ENCODE peak calls at places on chromosomes 11 and 22, in ten cellular contexts. C, B, J, I, P, O, S, E, V and N are unnamed samples.

GRCh38 chr11:124938206-124938765 is 2.4 kb upstream of the HEPACAM start:
- DNase-seq in O (no peak), I (no peak), C (no peak), P (no peak), B (no peak), E (no peak), J (no peak), S (no peak), V (no peak), N (peak; percentile 42)

GRCh38 chr11:111635706-111636045 is 33.4 kb downstream of the SIK2 start:
- DNase-seq in J (no peak), S (no peak), P (no peak), V (no peak), O (peak; percentile 76), I (no peak), E (no peak), C (no peak), B (peak; percentile 23), N (peak; percentile 81)

GRCh38 chr22:50185384-50186087 is at the start of gene TRABD:
- DNase-seq in C (peak; percentile 92), E (peak; percentile 34), V (peak; percentile 95), B (no peak), J (peak; percentile 86), P (peak; percentile 91), I (peak; percentile 85), O (peak; percentile 94), S (peak; percentile 82), N (peak; percentile 82)

GRCh38 chr11:29159552-29160465 is 857.0 kb downstream of the KCNA4 start:
- DNase-seq in O (peak; percentile 86), B (peak; percentile 11), V (peak; percentile 64), S (peak; percentile 55), J (no peak), C (peak; percentile 84), E (peak; percentile 13), P (peak; percentile 2), I (peak; percentile 23), N (peak; percentile 62)

GRCh38 chr11:14228356-14228755 is 130.6 kb downstream of the RRAS2 start:
- DNase-seq in C (peak; percentile 13), V (no peak), E (no peak), P (no peak), J (no peak), S (no peak), O (no peak), I (no peak), B (no peak), N (no peak)

GRCh38 chr11:13309156-13309555 is 31.6 kb downstream of the BMAL1 start:
- DNase-seq in P (no peak), C (no peak), O (no peak), B (no peak), I (no peak), E (no peak), V (no peak), J (no peak), S (no peak), N (no peak)

GRCh38 chr11:128040603-128041002 is 546.8 kb downstream of the ETS1 start:
- DNase-seq in O (peak; percentile 69), E (no peak), B (no peak), S (no peak), P (no peak), J (no peak), I (no peak), V (no peak), C (no peak), N (peak; percentile 50)

GRCh38 chr11:12005476-12005875 is 3.0 kb downstream of the DKK3 start:
- DNase-seq in B (no peak), I (no peak), E (no peak), O (peak; percentile 57), P (no peak), J (no peak), S (no peak), C (no peak), V (no peak), N (peak; percentile 55)

GRCh38 chr22:47588583-47588970 is 826.1 kb downstream of the TBC1D22A start:
- DNase-seq in O (no peak), I (no peak), E (no peak), P (no peak), C (no peak), B (no peak), J (no peak), V (no peak), S (no peak), N (no peak)

GRCh38 chr22:17496843-17497242 is 66.5 kb upstream of the SLC25A18 start:
- DNase-seq in C (no peak), O (no peak), S (no peak), V (no peak), P (no peak), B (no peak), E (no peak), J (no peak), I (no peak), N (no peak)

GRCh38 chr11:73667906-73668305 is 21.5 kb downstream of the PLEKHB1 start:
- DNase-seq in P (no peak), O (no peak), S (no peak), E (no peak), V (no peak), B (no peak), C (no peak), J (no peak), I (no peak), N (no peak)

GRCh38 chr11:128726464-128727139 is 32.7 kb downstream of the FLI1 start:
- DNase-seq in E (peak; percentile 80), I (peak; percentile 77), S (no peak), V (no peak), B (no peak), C (no peak), J (peak; percentile 63), P (peak; percentile 57), O (no peak), N (no peak)